ENCODE peak calls at places on chromosomes 6 and 20, in seven cellular contexts. One of them, this sample, is unnamed.

GRCh38 chr20:59933849-59934585 is 580 bp upstream of the SYCP2 start:
- DNase-seq in skeletal muscle cell: no peak
- DNase-seq in stimulated activated CD4-positive, alpha-beta T cell treated with anti-CD3 and anti-CD28 coated beads, Interleukin-4, amount 100 ng/mL, for 1 hour: peak
- DNase-seq in mesothelial cell of epicardium: peak
- DNase-seq in stimulated activated naive CD8-positive, alpha-beta T cell treated with anti-CD3 and anti-CD28 coated beads, Interleukin-15, Interleukin-2, amounts not matched to agents 100 U/mL and 50 U/mL, for 24 hours: peak
- DNase-seq in caudate nucleus: peak
- DNase-seq in nucleus accumbens: peak
- DNase-seq in this sample: no peak

GRCh38 chr20:652611-653109 is 340 bp downstream of the SRXN1 start:
- DNase-seq in stimulated activated naive CD8-positive, alpha-beta T cell treated with anti-CD3 and anti-CD28 coated beads, Interleukin-15, Interleukin-2, amounts not matched to agents 100 U/mL and 50 U/mL, for 24 hours: no peak
- DNase-seq in mesothelial cell of epicardium: no peak
- DNase-seq in nucleus accumbens: peak
- DNase-seq in stimulated activated CD4-positive, alpha-beta T cell treated with anti-CD3 and anti-CD28 coated beads, Interleukin-4, amount 100 ng/mL, for 1 hour: no peak
- DNase-seq in caudate nucleus: no peak
- DNase-seq in skeletal muscle cell: no peak
- DNase-seq in this sample: no peak

GRCh38 chr6:8170245-8170644 is 67.9 kb upstream of the EEF1E1 start:
- DNase-seq in nucleus accumbens: no peak
- DNase-seq in stimulated activated CD4-positive, alpha-beta T cell treated with anti-CD3 and anti-CD28 coated beads, Interleukin-4, amount 100 ng/mL, for 1 hour: no peak
- DNase-seq in skeletal muscle cell: no peak
- DNase-seq in caudate nucleus: no peak
- DNase-seq in stimulated activated naive CD8-positive, alpha-beta T cell treated with anti-CD3 and anti-CD28 coated beads, Interleukin-15, Interleukin-2, amounts not matched to agents 100 U/mL and 50 U/mL, for 24 hours: no peak
- DNase-seq in mesothelial cell of epicardium: no peak
- DNase-seq in this sample: no peak

GRCh38 chr20:54212226-54212625 is 4.3 kb downstream of the PFDN4 start:
- DNase-seq in stimulated activated naive CD8-positive, alpha-beta T cell treated with anti-CD3 and anti-CD28 coated beads, Interleukin-15, Interleukin-2, amounts not matched to agents 100 U/mL and 50 U/mL, for 24 hours: no peak
- DNase-seq in caudate nucleus: no peak
- DNase-seq in mesothelial cell of epicardium: no peak
- DNase-seq in nucleus accumbens: no peak
- DNase-seq in stimulated activated CD4-positive, alpha-beta T cell treated with anti-CD3 and anti-CD28 coated beads, Interleukin-4, amount 100 ng/mL, for 1 hour: no peak
- DNase-seq in skeletal muscle cell: peak
- DNase-seq in this sample: no peak

GRCh38 chr20:8481636-8482035 is 349.6 kb downstream of the PLCB1 start:
- DNase-seq in mesothelial cell of epicardium: no peak
- DNase-seq in nucleus accumbens: no peak
- DNase-seq in stimulated activated naive CD8-positive, alpha-beta T cell treated with anti-CD3 and anti-CD28 coated beads, Interleukin-15, Interleukin-2, amounts not matched to agents 100 U/mL and 50 U/mL, for 24 hours: no peak
- DNase-seq in caudate nucleus: no peak
- DNase-seq in skeletal muscle cell: peak
- DNase-seq in stimulated activated CD4-positive, alpha-beta T cell treated with anti-CD3 and anti-CD28 coated beads, Interleukin-4, amount 100 ng/mL, for 1 hour: no peak
- DNase-seq in this sample: no peak

GRCh38 chr6:151376440-151376839 is 14.9 kb downstream of the ZBTB2 start:
- DNase-seq in stimulated activated CD4-positive, alpha-beta T cell treated with anti-CD3 and anti-CD28 coated beads, Interleukin-4, amount 100 ng/mL, for 1 hour: no peak
- DNase-seq in caudate nucleus: no peak
- DNase-seq in stimulated activated naive CD8-positive, alpha-beta T cell treated with anti-CD3 and anti-CD28 coated beads, Interleukin-15, Interleukin-2, amounts not matched to agents 100 U/mL and 50 U/mL, for 24 hours: no peak
- DNase-seq in skeletal muscle cell: no peak
- DNase-seq in mesothelial cell of epicardium: no peak
- DNase-seq in nucleus accumbens: no peak
- DNase-seq in this sample: no peak

GRCh38 chr6:47631248-47632196 is 66.9 kb upstream of the ADGRF4 start:
- DNase-seq in caudate nucleus: no peak
- DNase-seq in nucleus accumbens: no peak
- DNase-seq in stimulated activated naive CD8-positive, alpha-beta T cell treated with anti-CD3 and anti-CD28 coated beads, Interleukin-15, Interleukin-2, amounts not matched to agents 100 U/mL and 50 U/mL, for 24 hours: no peak
- DNase-seq in skeletal muscle cell: no peak
- DNase-seq in mesothelial cell of epicardium: no peak
- DNase-seq in stimulated activated CD4-positive, alpha-beta T cell treated with anti-CD3 and anti-CD28 coated beads, Interleukin-4, amount 100 ng/mL, for 1 hour: no peak
- DNase-seq in this sample: no peak

GRCh38 chr20:1037039-1037438 is 34.9 kb upstream of the RSPO4 start:
- DNase-seq in caudate nucleus: no peak
- DNase-seq in skeletal muscle cell: no peak
- DNase-seq in stimulated activated naive CD8-positive, alpha-beta T cell treated with anti-CD3 and anti-CD28 coated beads, Interleukin-15, Interleukin-2, amounts not matched to agents 100 U/mL and 50 U/mL, for 24 hours: no peak
- DNase-seq in nucleus accumbens: no peak
- DNase-seq in mesothelial cell of epicardium: no peak
- DNase-seq in stimulated activated CD4-positive, alpha-beta T cell treated with anti-CD3 and anti-CD28 coated beads, Interleukin-4, amount 100 ng/mL, for 1 hour: no peak
- DNase-seq in this sample: no peak

GRCh38 chr20:8829232-8829631 is 239.7 kb upstream of the PLCB4 start:
- DNase-seq in stimulated activated CD4-positive, alpha-beta T cell treated with anti-CD3 and anti-CD28 coated beads, Interleukin-4, amount 100 ng/mL, for 1 hour: no peak
- DNase-seq in stimulated activated naive CD8-positive, alpha-beta T cell treated with anti-CD3 and anti-CD28 coated beads, Interleukin-15, Interleukin-2, amounts not matched to agents 100 U/mL and 50 U/mL, for 24 hours: no peak
- DNase-seq in skeletal muscle cell: no peak
- DNase-seq in nucleus accumbens: no peak
- DNase-seq in caudate nucleus: no peak
- DNase-seq in mesothelial cell of epicardium: no peak
- DNase-seq in this sample: no peak

This sample was measured in GM04503.